ENCODE peak calls at places on chromosomes 1 and 21, in five cellular contexts. E is A549, D is mammary epithelial cell, S is neural progenitor cell, B is PC-3. V is an unnamed sample.

GRCh38 chr1:184223216-184223615 is 163.6 kb upstream of the C1orf21 start:
- DNase-seq in E (no peak), D (no peak), S (no peak), B (peak; percentile 72), V (no peak)

GRCh38 chr1:18373882-18374493 is 106.7 kb upstream of the KLHDC7A start:
- DNase-seq in E (peak; percentile 5), D (no peak), S (peak; percentile 75), B (no peak), V (peak; percentile 56)

GRCh38 chr1:210233216-210233494 is 559 bp downstream of the SERTAD4 start:
- DNase-seq in E (no peak), D (no peak), S (peak; percentile 56), B (peak; percentile 31), V (no peak)

GRCh38 chr1:147850737-147851136 is 51.9 kb upstream of the GJA8 start:
- DNase-seq in E (no peak), D (peak; percentile 7), S (no peak), B (peak; percentile 33), V (no peak)

GRCh38 chr1:93738075-93738622 is 56.5 kb upstream of the BCAR3 start:
- DNase-seq in E (peak; percentile 40), D (peak; percentile 94), S (no peak), B (peak; percentile 98), V (no peak)

GRCh38 chr1:37325509-37326437 is 148.6 kb upstream of the ZC3H12A start:
- DNase-seq in E (no peak), D (no peak), S (no peak), B (peak; percentile 12), V (no peak)

GRCh38 chr1:103497404-103497803 is 28.1 kb upstream of the RNPC3 start:
- DNase-seq in E (no peak), D (peak; percentile 26), S (no peak), B (peak; percentile 32), V (no peak)

GRCh38 chr1:245915406-245915805 is 591.7 kb downstream of the SMYD3 start:
- DNase-seq in E (no peak), D (no peak), S (no peak), B (no peak), V (no peak)

GRCh38 chr1:84810343-84810742 is 82.7 kb downstream of the LPAR3 start:
- DNase-seq in E (no peak), D (no peak), S (peak; percentile 59), B (no peak), V (no peak)

GRCh38 chr1:218636548-218636947 is 291.4 kb downstream of the TGFB2 start:
- DNase-seq in E (no peak), D (no peak), S (no peak), B (no peak), V (no peak)

GRCh38 chr1:81430955-81431646 is 369.6 kb upstream of the ADGRL2 start:
- DNase-seq in E (no peak), D (no peak), S (peak; percentile 55), B (no peak), V (no peak)

GRCh38 chr1:47931395-47931794 is 65.8 kb downstream of the TRABD2B start:
- DNase-seq in E (no peak), D (peak; percentile 56), S (no peak), B (peak; percentile 44), V (no peak)

GRCh38 chr1:202806845-202807366 is 1.3 kb downstream of the KDM5B start:
- DNase-seq in E (no peak), D (peak; percentile 26), S (peak; percentile 48), B (peak; percentile 27), V (peak; percentile 67)

GRCh38 chr1:95370671-95370992 is 136.6 kb downstream of the RWDD3 start:
- DNase-seq in E (no peak), D (no peak), S (no peak), B (no peak), V (no peak)

GRCh38 chr1:109466100-109466439 is 276 bp upstream of the SYPL2 start:
- DNase-seq in E (no peak), D (no peak), S (no peak), B (no peak), V (no peak)

GRCh38 chr1:18869847-18870246 is 10.4 kb upstream of the TAS1R2 start:
- DNase-seq in E (no peak), D (no peak), S (no peak), B (no peak), V (no peak)

GRCh38 chr1:26280333-26281042 is 602 bp downstream of the SH3BGRL3 start:
- DNase-seq in E (peak; percentile 58), D (peak; percentile 51), S (no peak), B (peak; percentile 50), V (no peak)

GRCh38 chr1:159821171-159821867 is 5.4 kb upstream of the SLAMF8 start:
- DNase-seq in E (no peak), D (no peak), S (peak; percentile 12), B (no peak), V (no peak)

GRCh38 chr21:41433566-41433965 is 7.5 kb downstream of the MX1 start:
- DNase-seq in E (no peak), D (no peak), S (no peak), B (no peak), V (no peak)

GRCh38 chr1:68046885-68047658 is 3.4 kb downstream of the DIRAS3 start:
- DNase-seq in E (no peak), D (no peak), S (no peak), B (no peak), V (no peak)

GRCh38 chr1:20410555-20410954 is 75.5 kb downstream of the CAMK2N1 start:
- DNase-seq in E (no peak), D (no peak), S (peak; percentile 47), B (no peak), V (no peak)

GRCh38 chr1:44359234-44359937 is 4.3 kb upstream of the ERI3 start:
- DNase-seq in E (no peak), D (peak; percentile 29), S (no peak), B (peak; percentile 50), V (no peak)

GRCh38 chr1:227941509-227942020 is 6.2 kb downstream of the WNT9A start:
- DNase-seq in E (no peak), D (no peak), S (no peak), B (no peak), V (peak; percentile 59)

GRCh38 chr1:185520188-185520935 is 203.3 kb upstream of the IVNS1ABP start:
- DNase-seq in E (no peak), D (peak; percentile 87), S (no peak), B (no peak), V (no peak)

GRCh38 chr1:66809245-66809644 is 8.2 kb upstream of the INSL5 start:
- DNase-seq in E (no peak), D (no peak), S (no peak), B (no peak), V (no peak)

GRCh38 chr1:30411206-30411605 is 312.2 kb downstream of the MATN1 start:
- DNase-seq in E (no peak), D (no peak), S (no peak), B (no peak), V (peak; percentile 23)

GRCh38 chr1:54516249-54516920 is 31.6 kb upstream of the ACOT11 start:
- DNase-seq in E (no peak), D (peak; percentile 54), S (no peak), B (peak; percentile 40), V (no peak)

GRCh38 chr1:32540589-32540988 is 1.4 kb downstream of the ZBTB8A start:
- DNase-seq in E (no peak), D (peak; percentile 3), S (peak; percentile 11), B (no peak), V (peak; percentile 19)

GRCh38 chr1:185672719-185673360 is 61.4 kb upstream of the HMCN1 start:
- DNase-seq in E (no peak), D (no peak), S (no peak), B (no peak), V (no peak)

GRCh38 chr1:159444507-159444906 is 5.0 kb downstream of the OR10J1 start:
- DNase-seq in E (no peak), D (no peak), S (no peak), B (no peak), V (no peak)

DNA sequence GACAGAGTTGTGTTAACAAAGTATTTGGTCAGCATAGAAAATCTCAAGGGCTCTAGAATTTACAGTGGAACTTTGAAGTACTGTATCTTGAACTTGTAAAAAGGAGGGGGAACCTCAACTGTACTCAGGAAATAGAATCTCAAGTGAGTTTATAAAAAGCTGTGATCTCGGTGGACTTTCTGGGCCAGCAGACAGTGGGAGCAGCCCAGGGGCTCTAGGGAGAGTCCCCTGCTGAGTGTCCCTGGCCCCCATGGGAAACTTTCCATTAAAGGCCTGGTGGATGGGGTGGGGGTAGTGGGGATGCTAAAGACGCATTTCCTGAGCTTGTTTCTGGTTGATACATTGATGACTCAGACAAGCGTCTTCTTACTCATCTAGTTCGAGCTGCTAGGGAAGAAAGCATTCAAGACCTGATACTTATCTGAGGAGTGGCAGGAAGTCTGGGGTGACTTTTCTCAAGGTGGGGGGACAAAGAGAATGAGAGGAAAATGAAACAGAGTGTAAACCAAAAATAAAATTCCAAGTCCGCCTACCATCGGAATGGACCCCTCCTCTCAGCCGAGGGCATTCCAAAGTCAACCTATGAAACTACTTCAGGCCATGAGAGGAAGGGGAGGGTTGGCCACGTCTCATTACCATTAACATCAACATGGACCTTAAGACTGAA is 65.5 kb downstream of the NID1 start:
- DNase-seq in E (peak; percentile 36), D (peak; percentile 97), S (no peak), B (peak; percentile 87), V (no peak)
- H3K27ac ChIP-seq in E (peak overlapping the region; percentile 84), D (peak overlapping the region; percentile 89), S (no peak overlapping the region), B (peak overlapping the region; percentile 96), V (peak overlapping the region; percentile 20)

DNA sequence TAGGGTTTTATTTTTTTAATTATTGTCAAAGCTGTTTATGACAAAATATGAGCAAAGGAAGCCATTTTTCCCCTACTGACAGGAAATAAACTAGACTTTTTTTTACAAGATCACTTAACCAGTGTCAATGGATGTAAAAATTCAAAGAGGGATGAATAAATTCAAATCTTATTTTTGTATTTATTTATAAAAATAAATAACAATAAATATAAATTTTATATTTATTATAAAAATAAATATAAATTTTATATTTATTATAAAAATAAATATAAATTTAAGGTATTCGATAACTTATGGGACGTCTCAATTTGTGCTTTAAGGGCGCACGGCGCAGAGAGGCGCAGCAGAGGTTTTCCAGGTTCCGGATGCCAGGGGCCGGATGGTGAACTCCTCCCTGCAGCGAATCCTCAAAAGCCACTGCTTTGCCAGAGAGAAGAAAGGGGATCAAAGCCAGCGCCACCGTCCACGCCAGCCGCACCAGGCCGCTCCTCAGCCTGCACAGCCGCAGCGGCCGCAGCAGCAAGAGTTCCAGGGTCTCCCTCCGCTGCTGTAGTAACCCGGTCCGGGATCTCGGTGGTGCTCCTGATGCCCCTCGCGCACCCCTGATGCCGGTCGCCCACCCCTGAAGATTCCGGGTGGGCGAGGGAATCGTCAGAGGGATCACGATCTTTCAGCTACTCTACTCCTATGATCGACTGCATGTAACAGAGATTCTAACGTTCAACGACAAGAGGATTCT is 28.6 kb upstream of the RLF start:
- DNase-seq in E (no peak), D (no peak), S (no peak), B (no peak), V (no peak)
- H3K4me3 ChIP-seq in E (no peak overlapping the region), D (no peak overlapping the region), S (no peak overlapping the region), B (no peak overlapping the region), V (no peak overlapping the region)

DNA sequence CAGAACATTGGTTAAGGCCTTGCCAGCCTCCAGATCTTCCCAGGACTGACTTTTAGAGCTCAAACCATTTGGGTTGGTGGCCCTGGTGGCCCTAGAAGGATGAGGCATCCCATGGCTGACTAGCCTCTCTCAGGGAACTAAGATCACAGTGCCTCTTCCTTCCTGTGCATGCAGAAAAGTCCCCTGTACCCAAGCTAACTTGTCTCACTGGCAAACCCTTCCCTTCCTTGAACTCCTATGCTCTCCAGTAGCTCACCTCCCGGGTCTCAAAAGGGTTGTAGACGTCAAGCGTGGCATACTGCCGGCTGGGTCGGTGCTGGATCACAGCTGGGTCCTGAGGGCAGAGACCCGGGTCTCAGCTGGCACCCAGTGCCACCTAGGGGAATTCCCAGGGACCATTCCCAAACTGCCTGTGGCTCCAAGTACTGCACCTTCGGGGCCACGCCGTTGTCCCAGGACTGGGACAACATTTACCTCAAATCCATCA is 716 bp downstream of the SCAMP3 start:
- DNase-seq in E (peak; percentile 46), D (no peak), S (no peak), B (no peak), V (no peak)
- TF ChIP-seq CTCF in E (no peak), D (peak; percentile 2), S (peak; percentile 27), B (no peak), V (no peak)

GRCh38 chr1:2516946-2517345 is 9.4 kb downstream of the PANK4 start:
- DNase-seq in E (no peak), D (no peak), S (no peak), B (no peak), V (no peak)
- H3K27ac ChIP-seq in E (no peak overlapping the region), D (no peak overlapping the region), S (no peak overlapping the region), B (no peak overlapping the region), V (no peak overlapping the region)

V was measured in upper lobe of right lung.